ENCODE peak calls at places on chromosomes 6 and 20, in ten cellular contexts. V is LHCN-M2; L is naive thymus-derived CD8-positive, alpha-beta T cell; T is bronchial epithelial cell; W is cardiac septum; Y is sigmoid colon; C is smooth muscle cell of the brain vasculature; H is RPMI7951; M is T-helper 1 cell; X is IMR-90. J is an unnamed sample.
A peak's percentile ranks its signal among the peaks of the same experiment; 100 is the strongest.

GRCh38 chr6:132445201-132445951 is 44.1 kb upstream of the MOXD1 start:
- DNase-seq in V (peak; percentile 95), L (no peak), T (peak; percentile 84), W (no peak), Y (no peak), C (no peak), H (peak; percentile 91), M (no peak), X (peak; percentile 88), J (no peak)

GRCh38 chr6:111758608-111759293 is 114.5 kb downstream of the FYN start:
- DNase-seq in V (peak; percentile 17), L (no peak), T (no peak), W (no peak), Y (no peak), C (no peak), H (no peak), M (peak; percentile 40), X (no peak), J (no peak)

GRCh38 chr6:20366082-20366834 is 35.4 kb upstream of the E2F3 start:
- DNase-seq in V (no peak), L (peak; percentile 7), T (peak; percentile 52), W (no peak), Y (no peak), C (no peak), H (peak; percentile 22), M (peak; percentile 11), X (no peak), J (no peak)

GRCh38 chr6:79001415-79001814 is 76.6 kb downstream of the PHIP start:
- DNase-seq in V (no peak), L (no peak), T (no peak), W (no peak), Y (no peak), C (no peak), H (no peak), M (no peak), X (no peak), J (no peak)

GRCh38 chr20:59751075-59751711 is 146.9 kb downstream of the PHACTR3 start:
- DNase-seq in V (peak; percentile 4), L (no peak), T (peak; percentile 25), W (no peak), Y (peak; percentile 77), C (no peak), H (peak; percentile 27), M (no peak), X (peak; percentile 24), J (peak; percentile 83)

GRCh38 chr6:105620878-105621277 is 218.0 kb upstream of the PREP start:
- DNase-seq in V (no peak), L (no peak), T (no peak), W (no peak), Y (no peak), C (no peak), H (no peak), M (no peak), X (peak; percentile 40), J (no peak)

GRCh38 chr20:50475879-50476292 is 34.3 kb upstream of the PTPN1 start:
- DNase-seq in V (no peak), L (no peak), T (peak; percentile 59), W (no peak), Y (no peak), C (no peak), H (peak; percentile 68), M (no peak), X (peak; percentile 45), J (no peak)

GRCh38 chr6:31686483-31686882 is 5.6 kb upstream of the LY6G5C start:
- DNase-seq in V (no peak), L (no peak), T (no peak), W (no peak), Y (no peak), C (no peak), H (no peak), M (no peak), X (no peak), J (no peak)

GRCh38 chr20:20603339-20603990 is 109.0 kb downstream of the RALGAPA2 start:
- DNase-seq in V (no peak), L (no peak), T (peak; percentile 100), W (no peak), Y (no peak), C (no peak), H (no peak), M (no peak), X (no peak), J (no peak)

GRCh38 chr6:163626073-163626867 is 211.8 kb downstream of the QKI start:
- DNase-seq in V (no peak), L (no peak), T (no peak), W (peak; percentile 55), Y (no peak), C (no peak), H (no peak), M (no peak), X (no peak), J (no peak)

GRCh38 chr20:7742479-7742878 is 197.8 kb downstream of the HAO1 start:
- DNase-seq in V (peak; percentile 90), L (no peak), T (peak; percentile 83), W (no peak), Y (no peak), C (no peak), H (peak; percentile 53), M (no peak), X (peak; percentile 64), J (no peak)

GRCh38 chr6:157974341-157974894 is 7.2 kb upstream of the SYNJ2 start:
- DNase-seq in V (peak; percentile 60), L (no peak), T (no peak), W (no peak), Y (no peak), C (no peak), H (peak; percentile 84), M (no peak), X (peak; percentile 65), J (no peak)

GRCh38 chr6:113488812-113489685 is 368.1 kb upstream of the MARCKS start:
- DNase-seq in V (peak; percentile 39), L (no peak), T (no peak), W (no peak), Y (no peak), C (no peak), H (peak; percentile 18), M (no peak), X (no peak), J (no peak)

GRCh38 chr6:150464966-150465365 is 96.2 kb downstream of the IYD start:
- DNase-seq in V (no peak), L (no peak), T (no peak), W (no peak), Y (no peak), C (no peak), H (no peak), M (no peak), X (no peak), J (no peak)

GRCh38 chr6:170081556-170081955 is 209.3 kb downstream of the DLL1 start:
- DNase-seq in V (no peak), L (no peak), T (no peak), W (no peak), Y (no peak), C (no peak), H (no peak), M (no peak), X (no peak), J (no peak)

GRCh38 chr6:25366785-25367657 is 87.8 kb downstream of the CARMIL1 start:
- DNase-seq in V (no peak), L (peak; percentile 30), T (peak; percentile 73), W (no peak), Y (no peak), C (no peak), H (no peak), M (peak; percentile 24), X (no peak), J (no peak)

GRCh38 chr20:62157387-62158087 is 14.0 kb downstream of the SS18L1 start:
- DNase-seq in V (no peak), L (no peak), T (no peak), W (no peak), Y (no peak), C (no peak), H (no peak), M (no peak), X (no peak), J (no peak)

GRCh38 chr6:36631326-36632046 is 37.3 kb downstream of the SRSF3 start:
- DNase-seq in V (no peak), L (no peak), T (no peak), W (no peak), Y (no peak), C (no peak), H (no peak), M (no peak), X (no peak), J (peak; percentile 72)

GRCh38 chr6:133890941-133891813 is 2.3 kb downstream of the TCF21 start:
- DNase-seq in V (peak; percentile 47), L (no peak), T (peak; percentile 26), W (no peak), Y (peak; percentile 73), C (no peak), H (no peak), M (no peak), X (peak; percentile 39), J (peak; percentile 66)